ENCODE peak calls at places on chromosomes 11 and 22, in seven cellular contexts. H, X, C, O, S, T and N are unnamed samples.
A peak's percentile ranks its signal among the peaks of the same experiment; 100 is the strongest.

GRCh38 chr22:41672780-41673509 is 15.7 kb downstream of the SNU13 start:
- DNase-seq in O (no peak), H (no peak), X (no peak), S (no peak), C (no peak), T (no peak), N (no peak)

GRCh38 chr11:76150141-76150540 is 56.2 kb downstream of the WNT11 start:
- DNase-seq in T (no peak), S (no peak), O (no peak), X (no peak), C (no peak), H (no peak), N (peak; percentile 11)

GRCh38 chr11:68958211-68958610 is 22.6 kb downstream of the MRGPRD start:
- DNase-seq in T (no peak), O (no peak), C (no peak), H (no peak), S (no peak), X (no peak), N (no peak)

GRCh38 chr22:36835903-36836302 is 19.1 kb upstream of the PVALB start:
- DNase-seq in H (no peak), C (no peak), O (no peak), X (no peak), S (no peak), T (no peak), N (no peak)

GRCh38 chr11:83007909-83008580 is 63.7 kb downstream of the RAB30 start:
- DNase-seq in C (peak; percentile 86), O (peak; percentile 55), S (peak; percentile 55), H (peak; percentile 16), X (peak; percentile 24), T (peak; percentile 67), N (peak; percentile 46)

GRCh38 chr11:111324277-111324720 is 26.0 kb downstream of the POU2AF3 start:
- DNase-seq in X (peak; percentile 72), H (no peak), C (no peak), T (no peak), O (no peak), S (no peak), N (peak; percentile 74)

GRCh38 chr11:124841186-124841585 is 24.0 kb upstream of the ROBO3 start:
- DNase-seq in O (no peak), C (no peak), S (no peak), X (no peak), T (no peak), H (no peak), N (no peak)

GRCh38 chr22:26707090-26707489 is 49.7 kb downstream of the MIAT start:
- DNase-seq in H (no peak), X (no peak), T (no peak), O (no peak), C (no peak), S (no peak), N (no peak)

GRCh38 chr11:85661972-85662664 is 2.8 kb downstream of the CREBZF start:
- DNase-seq in T (no peak), S (no peak), O (no peak), H (no peak), X (peak; percentile 39), C (no peak), N (no peak)

GRCh38 chr11:92453055-92453454 is 228.4 kb downstream of the FAT3 start:
- DNase-seq in S (no peak), C (no peak), O (no peak), H (peak; percentile 3), X (peak; percentile 78), T (no peak), N (no peak)

GRCh38 chr11:130815074-130815802 is 101.0 kb downstream of the SNX19 start:
- DNase-seq in O (no peak), C (no peak), T (no peak), H (no peak), X (no peak), S (no peak), N (no peak)

GRCh38 chr22:38802671-38803121 is 8.8 kb upstream of the DNAL4 start:
- DNase-seq in H (no peak), O (no peak), T (no peak), X (peak; percentile 95), S (no peak), C (peak; percentile 61), N (peak; percentile 57)

GRCh38 chr11:131378931-131379330 is 8.5 kb downstream of the NTM start:
- DNase-seq in C (no peak), H (no peak), X (no peak), S (no peak), O (no peak), T (no peak), N (no peak)

GRCh38 chr11:93089474-93090102 is 108.2 kb downstream of the SLC36A4 start:
- DNase-seq in H (peak; percentile 9), O (no peak), S (no peak), X (peak; percentile 62), C (no peak), T (no peak), N (no peak)

GRCh38 chr22:26939466-26939865 is 282.1 kb downstream of the MIAT start:
- DNase-seq in C (no peak), S (no peak), T (no peak), X (no peak), O (no peak), H (no peak), N (no peak)

GRCh38 chr11:10407749-10408472 is 47.2 kb upstream of the AMPD3 start:
- DNase-seq in T (no peak), S (peak; percentile 31), O (no peak), H (no peak), C (no peak), X (no peak), N (no peak)

GRCh38 chr11:6442441-6442840 is 1.7 kb upstream of the HPX start:
- DNase-seq in C (no peak), T (no peak), S (no peak), H (no peak), X (no peak), O (no peak), N (no peak)

GRCh38 chr11:94452988-94453387 is 40.7 kb downstream of the MRE11 start:
- DNase-seq in C (no peak), S (no peak), T (no peak), H (no peak), X (no peak), O (no peak), N (no peak)

GRCh38 chr22:23915230-23915754 is 21.1 kb downstream of the MIF start:
- DNase-seq in S (no peak), C (no peak), H (no peak), X (no peak), T (no peak), O (no peak), N (no peak)

GRCh38 chr22:37079668-37080171 is 28.2 kb downstream of the KCTD17 start:
- DNase-seq in C (no peak), O (no peak), H (peak; percentile 97), T (no peak), X (peak; percentile 76), S (no peak), N (no peak)

GRCh38 chr22:30925667-30926066 is 42.9 kb downstream of the MORC2 start:
- DNase-seq in T (no peak), S (no peak), O (no peak), X (no peak), H (no peak), C (no peak), N (peak; percentile 11)

GRCh38 chr11:128949791-128950454 is 7.3 kb upstream of the TP53AIP1 start:
- DNase-seq in T (no peak), C (no peak), O (no peak), X (no peak), H (no peak), S (no peak), N (no peak)

GRCh38 chr11:108576523-108576922 is 17.0 kb downstream of the EXPH5 start:
- DNase-seq in T (no peak), X (no peak), C (no peak), O (no peak), H (no peak), S (no peak), N (no peak)

GRCh38 chr11:116221351-116221750 is 551.4 kb downstream of the BUD13 start:
- DNase-seq in H (no peak), X (no peak), S (no peak), C (no peak), T (no peak), O (no peak), N (no peak)

GRCh38 chr11:111797145-111797581 is 31.0 kb upstream of the PPP2R1B start:
- DNase-seq in S (no peak), X (peak; percentile 53), O (no peak), T (peak; percentile 18), H (peak; percentile 16), C (no peak), N (no peak)

GRCh38 chr11:75214411-75214821 is 26.2 kb upstream of the TPBGL start:
- DNase-seq in X (peak; percentile 72), T (peak; percentile 90), C (peak; percentile 41), S (peak; percentile 77), H (peak; percentile 77), O (peak; percentile 82), N (peak; percentile 73)

GRCh38 chr11:97667057-97667456 is 1277.2 kb downstream of the JRKL start:
- DNase-seq in S (no peak), T (no peak), H (no peak), O (peak; percentile 14), X (no peak), C (no peak), N (no peak)
- H3K9me3 ChIP-seq in S (peaks cover 24% of the 10 kb centered on the region), T (peaks cover 3% of the 10 kb centered on the region), H (peaks cover 8% of the 10 kb centered on the region), O (no peaks in the 10 kb centered on the region), X (peaks cover 6% of the 10 kb centered on the region), C (no peaks in the 10 kb centered on the region), N (peaks cover 5% of the 10 kb centered on the region)

DNA sequence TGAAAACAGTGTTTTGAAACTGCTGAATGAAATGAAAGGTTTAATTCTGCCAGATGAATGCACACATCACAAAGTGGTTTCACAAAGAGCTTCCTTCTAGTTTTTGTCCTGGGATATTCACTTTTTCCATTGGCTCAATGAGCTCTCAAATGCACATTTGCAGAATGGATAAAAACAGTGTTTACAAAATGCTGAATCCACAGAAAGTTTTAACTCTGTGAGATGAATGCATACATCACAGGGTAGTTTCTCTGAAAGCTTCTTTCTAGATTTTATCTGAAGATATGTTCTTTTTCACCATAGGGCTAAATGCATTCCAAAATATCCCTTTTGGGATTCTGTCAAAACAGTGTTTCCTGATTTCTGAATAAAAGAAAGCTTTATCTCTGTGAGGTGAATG is 237.6 kb downstream of the OR4A5 start:
- DNase-seq in T (no peak), X (no peak), O (no peak), C (no peak), S (no peak), H (no peak), N (no peak)
- H3K9me3 ChIP-seq in T (no peaks in the 10 kb centered on the region), X (peaks cover 2% of the 10 kb centered on the region), O (no peaks in the 10 kb centered on the region), C (no peaks in the 10 kb centered on the region), S (peaks cover 77% of the 10 kb centered on the region), H (peaks cover 41% of the 10 kb centered on the region), N (peaks cover 44% of the 10 kb centered on the region)

GRCh38 chr11:105206633-105207032 is 67.1 kb upstream of the CARD18 start:
- DNase-seq in C (no peak), O (no peak), T (no peak), X (no peak), H (no peak), S (no peak), N (no peak)

GRCh38 chr11:105208038-105208437 is 68.5 kb upstream of the CARD18 start:
- DNase-seq in X (no peak), C (no peak), H (no peak), S (no peak), O (no peak), T (no peak), N (no peak)

GRCh38 chr11:105215528-105215927 is 76.0 kb upstream of the CARD18 start:
- DNase-seq in T (no peak), O (no peak), C (no peak), H (no peak), X (no peak), S (no peak), N (no peak)

GRCh38 chr11:105211806-105212531 is 72.4 kb upstream of the CARD18 start:
- DNase-seq in T (no peak), S (no peak), H (no peak), X (peak; percentile 64), O (no peak), C (no peak), N (no peak)
- H3K9me3 ChIP-seq in T (no peaks in the 10 kb centered on the region), S (no peaks in the 10 kb centered on the region), H (no peaks in the 10 kb centered on the region), X (no peaks in the 10 kb centered on the region), O (no peaks in the 10 kb centered on the region), C (no peaks in the 10 kb centered on the region), N (no peaks in the 10 kb centered on the region)

GRCh38 chr22:19713650-19714319 is 518 bp upstream of the SEPTIN5 start:
- DNase-seq in O (peak; percentile 56), H (no peak), X (no peak), C (no peak), S (peak; percentile 12), T (no peak), N (no peak)
- H3K9me3 ChIP-seq in O (no peaks in the 10 kb centered on the region), H (no peaks in the 10 kb centered on the region), X (no peaks in the 10 kb centered on the region), C (no peaks in the 10 kb centered on the region), S (no peaks in the 10 kb centered on the region), T (no peaks in the 10 kb centered on the region), N (no peaks in the 10 kb centered on the region)